ENCODE peak calls at places on chromosomes 1 and 21, in four cellular contexts. K, I, V and H are unnamed samples. For H3K4me1, the result is how much of the 10 kb centered on the place peaks cover.

GRCh38 chr1:236020359-236021000 is 44.4 kb downstream of the NID1 start:
- DNase-seq in K (no peak), I (no peak), V (no peak), H (no peak)

GRCh38 chr1:168443899-168444298 is 99.9 kb downstream of the XCL2 start:
- DNase-seq in K (no peak), I (no peak), V (no peak), H (no peak)

GRCh38 chr1:14413809-14414208 is 184.7 kb upstream of the KAZN start:
- DNase-seq in K (no peak), I (no peak), V (no peak), H (no peak)

GRCh38 chr1:6412896-6413295 is 6.8 kb downstream of the HES2 start:
- DNase-seq in K (no peak), I (no peak), V (peak), H (no peak)

GRCh38 chr1:193103759-193104495 is 1.3 kb downstream of the GLRX2 start:
- DNase-seq in K (no peak), I (no peak), V (no peak), H (no peak)

GRCh38 chr1:242811092-242811840 is 286.8 kb upstream of the PLD5 start:
- DNase-seq in K (no peak), I (no peak), V (no peak), H (no peak)

GRCh38 chr1:21065851-21066250 is 110.8 kb downstream of the EIF4G3 start:
- DNase-seq in K (no peak), I (no peak), V (no peak), H (no peak)

GRCh38 chr1:240562111-240562590 is 49.8 kb downstream of the GREM2 start:
- DNase-seq in K (no peak), I (no peak), V (no peak), H (no peak)

GRCh38 chr1:42456754-42457089 is 379 bp downstream of the PPCS start:
- DNase-seq in K (peak), I (no peak), V (peak), H (peak)

GRCh38 chr1:231628207-231628876 is 1.8 kb downstream of the DISC1 start:
- DNase-seq in K (no peak), I (no peak), V (peak), H (no peak)

GRCh38 chr1:30708361-30708728 is 15.0 kb downstream of the MATN1 start:
- DNase-seq in K (no peak), I (no peak), V (no peak), H (no peak)

GRCh38 chr1:5119496-5120234 is 465.3 kb downstream of the AJAP1 start:
- DNase-seq in K (no peak), I (peak), V (no peak), H (no peak)

GRCh38 chr1:22861764-22862440 is 110.8 kb downstream of the LACTBL1 start:
- DNase-seq in K (no peak), I (no peak), V (no peak), H (no peak)

GRCh38 chr1:178057863-178058576 is 35.9 kb upstream of the RASAL2 start:
- DNase-seq in K (no peak), I (no peak), V (no peak), H (peak)

GRCh38 chr1:29984107-29984506 is 739.3 kb downstream of the MATN1 start:
- DNase-seq in K (no peak), I (no peak), V (no peak), H (no peak)

GRCh38 chr1:171676823-171677222 is 24.3 kb upstream of the MYOC start:
- DNase-seq in K (no peak), I (no peak), V (no peak), H (no peak)

GRCh38 chr1:229759037-229759435 is 133.0 kb downstream of the URB2 start:
- DNase-seq in K (no peak), I (no peak), V (no peak), H (no peak)

GRCh38 chr1:201074018-201074417 is 38.2 kb downstream of the CACNA1S start:
- DNase-seq in K (no peak), I (no peak), V (no peak), H (no peak)

GRCh38 chr1:204416589-204417230 is 5.1 kb upstream of the PPP1R15B start:
- DNase-seq in K (no peak), I (no peak), V (no peak), H (no peak)

GRCh38 chr1:112297536-112297935 is 98.5 kb upstream of the CTTNBP2NL start:
- DNase-seq in K (no peak), I (no peak), V (no peak), H (no peak)

GRCh38 chr1:224632921-224633321 is 16.8 kb downstream of the CNIH3 start:
- DNase-seq in K (no peak), I (no peak), V (no peak), H (peak)

GRCh38 chr1:228842094-228842775 is 107.0 kb downstream of the RHOU start:
- DNase-seq in K (no peak), I (no peak), V (peak), H (peak)

GRCh38 chr21:27423073-27423472 is 456.2 kb upstream of the ADAMTS5 start:
- DNase-seq in K (no peak), I (no peak), V (no peak), H (no peak)

GRCh38 chr1:110436635-110437034 is 14.3 kb upstream of the PROK1 start:
- DNase-seq in K (no peak), I (no peak), V (no peak), H (peak)

GRCh38 chr21:25583370-25584133 is 23.7 kb downstream of the MRPL39 start:
- DNase-seq in K (no peak), I (no peak), V (no peak), H (no peak)

GRCh38 chr1:116982319-116983004 is 19.1 kb upstream of the CD101 start:
- DNase-seq in K (no peak), I (peak), V (peak), H (no peak)

GRCh38 chr1:57796609-57797008 is 372.7 kb upstream of the DAB1 start:
- DNase-seq in K (no peak), I (no peak), V (no peak), H (no peak)

GRCh38 chr1:21594935-21595897 is 73.9 kb downstream of the RAP1GAP start:
- DNase-seq in K (no peak), I (no peak), V (peak), H (no peak)

GRCh38 chr1:45205000-45205909 is 1.1 kb downstream of the ZSWIM5 start:
- DNase-seq in K (no peak), I (no peak), V (peak), H (peak)

GRCh38 chr1:28056129-28056925 is 32.1 kb downstream of the EYA3 start:
- DNase-seq in K (peak), I (no peak), V (no peak), H (no peak)

GRCh38 chr1:187840557-187840956 is 1011.8 kb downstream of the PLA2G4A start:
- DNase-seq in K (no peak), I (no peak), V (no peak), H (no peak)
- TF ChIP-seq SUZ12 in K (no peak), I (no peak), V (no peak), H (no peak)

GRCh38 chr1:155253208-155253607 is 2.1 kb downstream of the ENTREP3 start:
- DNase-seq in K (no peak), I (no peak), V (no peak), H (no peak)

GRCh38 chr1:155254714-155255242 is 505 bp downstream of the ENTREP3 start:
- DNase-seq in K (no peak), I (no peak), V (no peak), H (no peak)

GRCh38 chr1:155255243-155256100 is at the start of gene ENTREP3:
- DNase-seq in K (no peak), I (peak), V (peak), H (peak)

GRCh38 chr1:155253797-155254196 is 1.5 kb downstream of the ENTREP3 start:
- DNase-seq in K (no peak), I (no peak), V (no peak), H (no peak)

DNA sequence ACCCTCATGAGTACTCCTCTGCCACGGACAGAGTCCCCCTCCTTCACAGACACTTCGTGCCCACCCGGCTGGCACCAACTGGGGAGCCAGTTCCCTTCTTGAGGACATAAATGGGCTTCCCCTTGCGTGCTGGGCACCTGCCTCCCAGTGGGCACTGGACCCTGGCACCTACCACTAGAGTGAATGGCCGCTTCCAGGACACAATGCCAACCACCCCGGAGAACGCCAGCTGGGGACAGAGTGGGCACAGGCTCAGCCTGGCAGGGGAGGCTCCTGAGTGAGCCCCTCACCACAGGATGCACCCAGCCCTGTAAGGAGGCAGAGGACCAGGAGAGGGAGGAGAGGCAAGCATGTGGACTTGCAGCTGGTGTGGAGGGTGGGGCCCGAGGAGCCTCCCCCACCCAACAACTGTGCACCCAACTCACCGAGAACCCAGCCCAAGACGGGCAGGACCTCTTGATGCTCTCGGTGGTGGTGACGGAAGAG is 1.0 kb downstream of the ENTREP3 start:
- DNase-seq in K (no peak), I (no peak), V (no peak), H (no peak)
- H3K4me3 ChIP-seq in K (peak), I (peak), V (peak), H (peak)

GRCh38 chr1:19799233-19799876 is 361 bp downstream of the TMCO4 start:
- DNase-seq in K (no peak), I (no peak), V (peak), H (no peak)
- H3K4me1 ChIP-seq in K (under half), I (under half), V (under half), H (under half)

GRCh38 chr1:245409341-245410195 is 254.8 kb downstream of the KIF26B start:
- DNase-seq in K (no peak), I (no peak), V (no peak), H (no peak)

GRCh38 chr1:245407983-245408382 is 253.2 kb downstream of the KIF26B start:
- DNase-seq in K (no peak), I (no peak), V (no peak), H (no peak)

GRCh38 chr1:245412301-245412700 is 257.5 kb downstream of the KIF26B start:
- DNase-seq in K (no peak), I (no peak), V (no peak), H (no peak)

GRCh38 chr1:245406426-245406825 is 251.6 kb downstream of the KIF26B start:
- DNase-seq in K (no peak), I (no peak), V (no peak), H (no peak)

DNA sequence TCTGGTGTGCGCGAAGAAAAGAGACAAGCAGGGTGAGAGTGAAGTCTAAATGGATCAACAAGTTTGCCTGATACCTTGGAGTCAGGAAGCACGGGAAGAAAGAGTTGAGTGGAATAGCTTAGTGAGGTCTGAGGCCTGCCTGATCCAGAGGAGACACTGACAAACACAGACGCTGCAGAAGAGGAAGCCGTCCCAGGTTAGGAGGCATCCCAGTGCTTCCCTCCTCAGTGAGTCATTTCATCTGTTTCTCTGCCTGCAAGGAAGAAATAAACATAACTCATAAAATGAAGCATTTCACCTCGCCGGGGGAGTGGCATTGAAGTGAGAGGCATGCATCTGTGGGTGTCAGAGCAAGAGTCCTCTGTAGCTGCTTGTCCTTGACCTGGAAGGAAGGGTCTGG is 256.5 kb downstream of the KIF26B start:
- DNase-seq in K (no peak), I (no peak), V (no peak), H (no peak)
- TF ChIP-seq SUZ12 in K (no peak), I (no peak), V (no peak), H (no peak)

GRCh38 chr1:94539496-94539895 is 2.1 kb downstream of the F3 start:
- DNase-seq in K (no peak), I (no peak), V (no peak), H (no peak)
- H3K4me3 ChIP-seq in K (no peak), I (no peak), V (no peak), H (peak)

GRCh38 chr21:45152265-45152746 is 77.9 kb downstream of the ADARB1 start:
- DNase-seq in K (no peak), I (peak), V (no peak), H (no peak)

GRCh38 chr21:45151484-45152115 is 77.2 kb downstream of the ADARB1 start:
- DNase-seq in K (no peak), I (no peak), V (no peak), H (no peak)

GRCh38 chr21:45154511-45155508 is 80.4 kb downstream of the ADARB1 start:
- DNase-seq in K (no peak), I (peak), V (no peak), H (peak)

GRCh38 chr21:45155910-45156309 is 81.5 kb downstream of the ADARB1 start:
- DNase-seq in K (no peak), I (no peak), V (no peak), H (no peak)

DNA sequence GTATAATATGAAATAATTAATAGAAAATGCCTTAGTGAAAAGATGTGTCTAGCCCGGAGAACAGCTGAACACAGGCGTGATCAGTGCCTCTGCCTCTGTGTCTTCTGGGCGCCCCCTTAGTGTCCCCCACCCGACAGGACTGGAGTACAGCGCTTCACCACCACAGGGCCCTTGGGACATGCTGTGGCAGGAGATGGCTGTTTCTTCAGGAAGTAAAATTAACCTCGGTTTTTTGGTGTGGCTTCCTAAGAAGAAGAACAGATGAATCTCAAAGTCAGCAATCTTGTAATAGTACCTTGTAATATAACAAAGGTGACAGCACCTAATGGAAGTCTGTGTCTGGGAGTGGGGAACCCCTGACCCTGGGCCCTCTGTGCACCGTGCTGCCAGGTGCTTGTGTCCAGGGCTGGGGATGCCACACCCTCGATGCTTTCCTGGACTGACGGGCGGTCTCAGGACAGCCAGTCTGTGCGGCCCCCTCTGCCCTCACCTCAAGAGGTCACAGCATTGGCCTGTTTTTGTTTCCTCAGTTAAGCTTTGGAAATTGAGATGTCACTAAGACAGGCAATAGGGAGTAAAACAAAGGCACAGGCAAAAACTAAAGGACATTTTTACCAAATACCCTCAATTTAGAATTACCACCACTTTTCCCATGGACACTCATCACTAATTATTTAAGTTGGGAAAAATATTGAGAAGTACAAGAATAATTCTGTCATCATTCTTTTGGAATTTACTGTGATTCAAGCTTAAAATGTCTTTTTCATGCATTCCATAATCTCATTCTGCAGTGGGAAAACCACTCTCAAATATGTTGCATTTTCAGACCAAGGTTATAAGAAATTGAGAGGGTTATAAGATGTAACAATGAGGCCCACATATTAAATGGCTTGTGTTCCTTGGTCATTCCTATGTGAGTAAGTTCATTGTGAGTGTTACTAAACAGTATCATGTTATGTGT is 79.3 kb downstream of the ADARB1 start:
- DNase-seq in K (no peak), I (no peak), V (no peak), H (no peak)
- H3K4me1 ChIP-seq in K (under half), I (under half), V (under half), H (under half)

DNA sequence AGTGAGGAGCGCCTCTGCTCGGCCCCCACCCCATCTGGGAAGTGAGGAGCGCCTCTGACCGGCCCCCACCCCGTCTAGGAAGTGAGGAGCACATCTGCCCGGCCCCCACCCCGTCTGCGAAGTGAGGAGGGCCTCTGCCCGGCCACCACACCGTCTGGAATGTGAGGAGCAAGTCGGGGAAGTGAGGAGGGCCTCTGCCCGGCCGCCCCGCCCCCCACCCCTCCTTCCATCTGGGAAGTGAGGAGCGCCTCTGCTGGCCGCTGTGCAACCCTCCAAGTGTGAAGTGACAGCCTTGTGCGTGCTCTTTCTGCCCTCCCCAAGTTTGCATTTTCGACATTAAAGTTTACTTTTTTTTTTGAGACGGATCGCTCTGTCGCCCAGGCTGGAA is 5.1 kb upstream of the ZZZ3 start:
- DNase-seq in K (no peak), I (peak), V (peak), H (peak)
- TF ChIP-seq SUZ12 in K (no peak), I (no peak), V (no peak), H (no peak)

GRCh38 chr1:10677508-10678364 is 118.7 kb downstream of the CASZ1 start:
- DNase-seq in K (no peak), I (no peak), V (peak), H (no peak)

GRCh38 chr1:10680487-10680886 is 116.0 kb downstream of the CASZ1 start:
- DNase-seq in K (no peak), I (no peak), V (no peak), H (no peak)

GRCh38 chr1:10679521-10680220 is 116.8 kb downstream of the CASZ1 start:
- DNase-seq in K (no peak), I (peak), V (peak), H (peak)

GRCh38 chr1:10678395-10678794 is 118.1 kb downstream of the CASZ1 start:
- DNase-seq in K (no peak), I (no peak), V (no peak), H (no peak)

DNA sequence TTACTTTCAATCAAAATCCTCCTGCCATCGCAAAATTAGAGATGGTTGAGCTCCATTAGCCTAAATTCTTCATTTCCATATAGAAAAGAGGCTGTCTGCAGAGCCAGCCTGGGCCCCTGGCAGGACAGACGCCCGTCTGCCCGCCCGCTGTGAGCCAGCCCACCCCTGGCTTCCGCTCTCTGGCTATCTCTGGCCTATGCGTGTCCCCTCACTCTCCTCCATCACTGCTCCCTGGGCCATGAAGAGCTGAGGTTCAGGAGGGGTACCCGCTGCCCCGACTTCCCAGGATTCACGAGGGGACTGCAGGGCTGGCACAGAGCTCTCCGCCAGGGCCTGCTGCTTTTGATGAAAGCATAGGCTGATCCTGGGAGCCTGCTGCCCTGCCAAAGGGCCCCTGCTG is 117.6 kb downstream of the CASZ1 start:
- DNase-seq in K (no peak), I (no peak), V (no peak), H (no peak)
- H3K4me3 ChIP-seq in K (no peak), I (peak), V (no peak), H (no peak)

GRCh38 chr21:34632498-34632897 is 17.6 kb upstream of the RCAN1 start:
- DNase-seq in K (no peak), I (no peak), V (no peak), H (no peak)

GRCh38 chr21:34626131-34626530 is 11.2 kb upstream of the RCAN1 start:
- DNase-seq in K (no peak), I (no peak), V (no peak), H (no peak)

GRCh38 chr21:34625194-34625593 is 10.3 kb upstream of the RCAN1 start:
- DNase-seq in K (no peak), I (no peak), V (no peak), H (no peak)

GRCh38 chr21:34635307-34635706 is 20.4 kb upstream of the RCAN1 start:
- DNase-seq in K (no peak), I (no peak), V (no peak), H (no peak)

DNA sequence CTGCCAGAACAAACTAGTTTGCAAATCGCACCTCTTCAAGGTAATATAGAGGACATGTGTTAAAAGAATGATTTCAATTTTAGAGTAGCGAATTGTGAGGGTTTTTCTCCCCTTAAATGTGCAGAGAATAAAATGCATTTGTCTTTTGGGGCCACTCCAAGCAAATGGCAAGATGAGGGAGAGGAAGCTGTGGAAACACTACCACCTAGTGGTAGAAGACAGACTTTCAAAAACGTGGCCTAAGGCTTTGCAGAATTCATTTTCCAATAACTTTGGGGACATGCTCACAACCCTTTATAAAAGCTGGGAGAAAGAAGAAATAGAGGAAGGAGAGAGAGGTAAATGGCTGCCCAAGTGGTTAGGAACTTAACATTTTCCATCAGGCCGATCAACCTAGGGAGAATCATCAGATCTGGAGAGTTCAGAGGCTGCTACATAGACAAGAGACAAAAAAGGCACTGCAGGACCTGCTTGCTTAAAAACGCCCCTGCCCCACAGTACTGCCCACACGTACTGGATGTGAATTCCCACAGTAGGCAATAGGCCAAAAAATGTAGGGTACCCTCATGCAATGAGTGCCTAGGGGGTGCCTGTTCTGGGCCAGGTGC is 15.7 kb upstream of the RCAN1 start:
- DNase-seq in K (peak), I (no peak), V (peak), H (peak)
- H3K4me1 ChIP-seq in K (under half), I (under half), V (under half), H (under half)